ENCODE peak calls at places on chromosomes 5 and 9, in seven cellular contexts. W is GM23248, E is hepatocyte, M is astrocyte, N is neuronal stem cell, Q is lung, T is breast epithelium. X is an unnamed sample. For H3K9me3, the result is how much of the 10 kb centered on the place peaks cover.

GRCh38 chr9:14251146-14252071 is 62.5 kb downstream of the NFIB start:
- DNase-seq in W (peak), E (peak), M (peak), N (no peak), Q (peak), T (peak), X (no peak)

GRCh38 chr5:15579193-15579990 is 79.4 kb downstream of the FBXL7 start:
- DNase-seq in W (no peak), E (no peak), M (no peak), N (no peak), Q (no peak), T (no peak), X (no peak)

GRCh38 chr5:146130440-146131045 is 25.2 kb upstream of the PLAC8L1 start:
- DNase-seq in W (peak), E (peak), M (peak), N (peak), Q (no peak), T (no peak), X (no peak)

GRCh38 chr5:56023296-56023695 is 28.5 kb upstream of the IL6ST start:
- DNase-seq in W (no peak), E (no peak), M (no peak), N (no peak), Q (no peak), T (no peak), X (no peak)

GRCh38 chr5:159082491-159082890 is 17.2 kb downstream of the EBF1 start:
- DNase-seq in W (no peak), E (no peak), M (no peak), N (no peak), Q (no peak), T (no peak), X (no peak)

GRCh38 chr9:115142502-115143265 is 24.7 kb upstream of the TNC start:
- DNase-seq in W (peak), E (no peak), M (peak), N (no peak), Q (no peak), T (no peak), X (no peak)

GRCh38 chr5:98827161-98827560 is 53.7 kb downstream of the RGMB start:
- DNase-seq in W (peak), E (peak), M (peak), N (peak), Q (no peak), T (no peak), X (no peak)

GRCh38 chr9:6272229-6272597 is 56.0 kb upstream of the TPD52L3 start:
- DNase-seq in W (peak), E (peak), M (peak), N (no peak), Q (peak), T (no peak), X (no peak)

GRCh38 chr9:83533296-83533695 is 4.9 kb downstream of the FRMD3 start:
- DNase-seq in W (no peak), E (no peak), M (no peak), N (no peak), Q (no peak), T (no peak), X (no peak)

GRCh38 chr5:125835293-125836172 is 587.7 kb upstream of the GRAMD2B start:
- DNase-seq in W (peak), E (peak), M (peak), N (peak), Q (peak), T (no peak), X (no peak)

GRCh38 chr5:159034083-159034824 is 65.5 kb downstream of the EBF1 start:
- DNase-seq in W (no peak), E (no peak), M (no peak), N (no peak), Q (no peak), T (no peak), X (no peak)

GRCh38 chr9:133115604-133116345 is 5.3 kb downstream of the RALGDS start:
- DNase-seq in W (peak), E (no peak), M (peak), N (no peak), Q (no peak), T (no peak), X (peak)

GRCh38 chr5:60470881-60471280 is 229.1 kb downstream of the DEPDC1B start:
- DNase-seq in W (no peak), E (no peak), M (no peak), N (no peak), Q (no peak), T (no peak), X (no peak)

GRCh38 chr5:30502277-30502676 is 691.2 kb upstream of the CDH6 start:
- DNase-seq in W (peak), E (no peak), M (peak), N (no peak), Q (no peak), T (no peak), X (no peak)

GRCh38 chr9:113612216-113612747 is 148.8 kb downstream of the RGS3 start:
- DNase-seq in W (no peak), E (no peak), M (no peak), N (no peak), Q (no peak), T (no peak), X (no peak)

GRCh38 chr5:66814146-66814991 is 218.2 kb downstream of the MAST4 start:
- DNase-seq in W (peak), E (peak), M (peak), N (peak), Q (no peak), T (no peak), X (peak)

GRCh38 chr9:16238730-16239129 is 631.7 kb downstream of the BNC2 start:
- DNase-seq in W (no peak), E (no peak), M (no peak), N (no peak), Q (no peak), T (no peak), X (no peak)

GRCh38 chr9:75001719-75002421 is 26.2 kb downstream of the CARNMT1 start:
- DNase-seq in W (peak), E (peak), M (peak), N (peak), Q (no peak), T (no peak), X (no peak)

GRCh38 chr5:116371935-116372334 is 202.7 kb downstream of the SEMA6A start:
- DNase-seq in W (no peak), E (no peak), M (no peak), N (no peak), Q (no peak), T (no peak), X (no peak)

GRCh38 chr5:43839218-43839617 is 236.2 kb downstream of the NNT start:
- DNase-seq in W (peak), E (no peak), M (peak), N (no peak), Q (no peak), T (no peak), X (no peak)

GRCh38 chr5:31757813-31758212 is 118.9 kb downstream of the PDZD2 start:
- DNase-seq in W (no peak), E (peak), M (no peak), N (no peak), Q (no peak), T (no peak), X (no peak)

GRCh38 chr5:65663804-65664521 is 39.1 kb downstream of the SHLD3 start:
- DNase-seq in W (peak), E (peak), M (peak), N (peak), Q (no peak), T (no peak), X (no peak)

GRCh38 chr9:37512439-37512838 is 26.7 kb downstream of the POLR1E start:
- DNase-seq in W (no peak), E (no peak), M (no peak), N (no peak), Q (no peak), T (no peak), X (peak)

GRCh38 chr9:15513335-15513734 is 2.6 kb upstream of the PSIP1 start:
- DNase-seq in W (peak), E (no peak), M (no peak), N (no peak), Q (no peak), T (no peak), X (no peak)

GRCh38 chr9:37126214-37126788 is 5.9 kb downstream of the ZCCHC7 start:
- DNase-seq in W (no peak), E (no peak), M (no peak), N (no peak), Q (no peak), T (no peak), X (no peak)

GRCh38 chr5:173452098-173452497 is 123.9 kb upstream of the STC2 start:
- DNase-seq in W (peak), E (no peak), M (no peak), N (no peak), Q (peak), T (peak), X (no peak)

GRCh38 chr5:93874080-93874479 is 132.7 kb upstream of the POU5F2 start:
- DNase-seq in W (peak), E (no peak), M (peak), N (no peak), Q (no peak), T (no peak), X (no peak)

GRCh38 chr9:14433841-14434511 is 120.0 kb upstream of the NFIB start:
- DNase-seq in W (peak), E (peak), M (peak), N (no peak), Q (no peak), T (no peak), X (no peak)

GRCh38 chr5:38240212-38240611 is 18.1 kb upstream of the EGFLAM start:
- DNase-seq in W (no peak), E (no peak), M (no peak), N (no peak), Q (no peak), T (no peak), X (no peak)

GRCh38 chr5:36606437-36607113 is at the start of gene SLC1A3:
- DNase-seq in W (peak), E (peak), M (peak), N (peak), Q (peak), T (peak), X (no peak)

GRCh38 chr9:89315482-89315881 is 2.8 kb upstream of the SECISBP2 start:
- DNase-seq in W (no peak), E (no peak), M (no peak), N (no peak), Q (no peak), T (no peak), X (no peak)

GRCh38 chr5:178931846-178932760 is 8.9 kb upstream of the ZNF454 start:
- DNase-seq in W (no peak), E (no peak), M (no peak), N (no peak), Q (no peak), T (no peak), X (no peak)
- H3K9me3 ChIP-seq in W (under half), E (under half), M (half or more), N (half or more), Q (half or more), T (half or more), X (under half)

DNA sequence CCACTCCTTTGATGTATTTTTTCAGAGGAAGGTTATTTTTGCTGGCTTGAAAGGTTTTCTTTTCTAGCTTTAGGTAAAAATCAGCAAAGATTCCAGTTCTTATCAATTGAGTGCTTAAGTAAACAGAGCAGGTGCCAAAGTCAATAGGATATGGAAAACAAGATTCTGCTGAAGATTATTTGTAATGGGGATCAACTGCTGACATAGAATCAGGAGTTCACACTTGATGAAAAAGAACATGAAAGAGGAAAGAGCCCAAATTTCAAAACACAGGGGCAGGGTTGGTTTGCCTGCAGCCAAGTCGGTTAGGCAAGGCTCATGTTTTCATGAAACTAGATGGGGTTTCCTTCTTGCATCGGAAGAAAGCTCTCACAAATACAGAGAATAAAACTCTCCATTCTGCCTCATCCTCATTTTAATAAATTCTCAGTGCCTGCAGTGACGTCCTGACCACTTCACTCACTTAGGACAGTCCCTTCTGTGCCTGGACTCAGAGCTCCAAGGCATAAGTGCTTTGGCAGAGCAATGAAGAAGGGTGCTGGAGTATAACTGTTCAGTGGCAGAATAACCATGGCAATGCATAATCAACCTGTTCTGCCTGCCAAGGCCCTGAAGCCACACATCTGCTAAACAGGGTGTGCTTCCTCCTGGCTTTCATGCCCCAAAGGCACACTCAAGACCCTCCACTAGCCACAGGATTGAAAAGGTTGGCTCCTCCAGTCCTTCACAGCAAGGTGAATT is 179.6 kb downstream of the GNAQ start:
- DNase-seq in W (no peak), E (no peak), M (no peak), N (no peak), Q (no peak), T (no peak), X (no peak)
- H3K27ac ChIP-seq in W (no peak), E (no peak), M (no peak), N (no peak), Q (no peak), T (no peak), X (no peak)

GRCh38 chr9:1261879-1262278 is 211.7 kb downstream of the DMRT2 start:
- DNase-seq in W (no peak), E (no peak), M (no peak), N (no peak), Q (no peak), T (no peak), X (no peak)

GRCh38 chr9:1253098-1253979 is 203.2 kb downstream of the DMRT2 start:
- DNase-seq in W (no peak), E (no peak), M (no peak), N (no peak), Q (no peak), T (no peak), X (no peak)

GRCh38 chr9:1256178-1256577 is 206.0 kb downstream of the DMRT2 start:
- DNase-seq in W (no peak), E (no peak), M (no peak), N (no peak), Q (no peak), T (no peak), X (no peak)
- H3K9me3 ChIP-seq in W (under half), E (under half), M (under half), N (under half), Q (under half), T (under half), X (under half)

DNA sequence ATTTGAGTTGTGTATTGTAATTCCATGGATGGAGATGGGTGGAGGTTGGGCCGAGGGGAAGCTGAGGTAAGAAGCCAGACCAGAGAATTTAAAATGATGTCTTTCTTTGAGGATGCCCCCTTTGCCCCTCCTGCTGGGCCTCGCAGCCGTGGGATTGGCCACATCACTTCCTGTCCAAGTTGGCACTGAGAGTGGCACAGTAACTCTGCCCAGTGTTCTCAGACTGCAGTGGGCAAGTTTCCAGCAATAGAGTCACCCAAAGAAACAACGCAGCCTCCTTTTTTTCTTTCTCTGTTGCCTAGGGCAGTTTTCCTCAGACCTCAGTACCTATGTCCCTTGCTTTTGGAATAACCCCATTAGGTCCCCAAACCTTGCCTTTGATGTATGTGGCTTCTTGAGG is 306.6 kb upstream of the DMRT1 start:
- DNase-seq in W (no peak), E (no peak), M (no peak), N (no peak), Q (no peak), T (peak), X (no peak)
- H3K27ac ChIP-seq in W (no peak), E (no peak), M (no peak), N (no peak), Q (peak), T (peak), X (no peak)

DNA sequence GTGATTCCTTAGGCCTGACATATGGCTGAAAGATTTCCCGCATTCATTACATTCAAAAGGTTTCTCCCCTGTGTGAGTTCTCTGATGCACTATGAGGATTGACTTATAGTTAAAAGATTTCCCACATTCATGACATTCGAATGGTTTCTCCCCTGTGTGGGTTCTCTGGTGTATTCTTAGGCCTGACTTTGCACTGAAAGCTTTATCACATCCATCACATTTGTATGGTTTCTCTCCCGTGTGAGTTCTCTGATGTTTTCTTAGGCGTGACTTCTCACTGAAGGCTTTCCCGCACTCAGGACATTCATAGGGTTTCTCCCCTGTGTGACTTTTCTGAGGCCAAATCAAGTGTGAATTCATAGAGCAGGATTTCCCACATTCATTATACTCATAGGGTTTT is 35.8 kb downstream of the ZNF782 start:
- DNase-seq in W (peak), E (no peak), M (no peak), N (no peak), Q (no peak), T (no peak), X (no peak)
- H3K9me3 ChIP-seq in W (under half), E (half or more), M (under half), N (half or more), Q (under half), T (half or more), X (half or more)

GRCh38 chr9:137486545-137487453 is 27.7 kb upstream of the NSMF start:
- DNase-seq in W (no peak), E (no peak), M (no peak), N (no peak), Q (no peak), T (no peak), X (no peak)
- H3K27ac ChIP-seq in W (no peak), E (no peak), M (no peak), N (no peak), Q (no peak), T (no peak), X (no peak)

GRCh38 chr5:179998485-179998884 is 73.1 kb downstream of the RNF130 start:
- DNase-seq in W (no peak), E (no peak), M (no peak), N (no peak), Q (no peak), T (no peak), X (no peak)

GRCh38 chr5:180003145-180003544 is 68.4 kb downstream of the RNF130 start:
- DNase-seq in W (no peak), E (no peak), M (no peak), N (no peak), Q (no peak), T (no peak), X (no peak)

GRCh38 chr5:180001742-180002141 is 69.8 kb downstream of the RNF130 start:
- DNase-seq in W (no peak), E (no peak), M (no peak), N (no peak), Q (no peak), T (no peak), X (no peak)

GRCh38 chr5:180006116-180006515 is 65.4 kb downstream of the RNF130 start:
- DNase-seq in W (no peak), E (no peak), M (no peak), N (no peak), Q (no peak), T (no peak), X (no peak)

DNA sequence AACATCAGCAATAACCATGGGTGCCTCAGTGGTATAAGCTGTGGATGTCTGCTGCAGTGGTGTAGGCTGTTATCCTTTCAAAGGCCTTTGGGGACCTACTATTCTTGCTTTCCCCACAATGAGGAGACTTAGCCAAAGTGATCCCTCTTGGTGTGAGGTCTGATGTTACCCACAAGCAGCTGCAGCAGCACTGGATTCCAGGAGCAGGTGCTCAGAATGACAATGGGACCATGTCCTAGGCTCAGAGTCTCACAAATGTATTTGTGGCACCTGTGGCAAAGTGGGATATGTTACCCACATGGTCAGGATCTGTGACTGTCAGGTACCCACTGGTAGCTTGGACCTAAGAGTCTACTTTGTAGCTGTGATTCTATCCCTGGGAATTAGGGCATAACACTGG is 70.4 kb downstream of the RNF130 start:
- DNase-seq in W (no peak), E (no peak), M (no peak), N (no peak), Q (no peak), T (no peak), X (no peak)
- H3K9me3 ChIP-seq in W (under half), E (under half), M (under half), N (under half), Q (under half), T (under half), X (under half)

DNA sequence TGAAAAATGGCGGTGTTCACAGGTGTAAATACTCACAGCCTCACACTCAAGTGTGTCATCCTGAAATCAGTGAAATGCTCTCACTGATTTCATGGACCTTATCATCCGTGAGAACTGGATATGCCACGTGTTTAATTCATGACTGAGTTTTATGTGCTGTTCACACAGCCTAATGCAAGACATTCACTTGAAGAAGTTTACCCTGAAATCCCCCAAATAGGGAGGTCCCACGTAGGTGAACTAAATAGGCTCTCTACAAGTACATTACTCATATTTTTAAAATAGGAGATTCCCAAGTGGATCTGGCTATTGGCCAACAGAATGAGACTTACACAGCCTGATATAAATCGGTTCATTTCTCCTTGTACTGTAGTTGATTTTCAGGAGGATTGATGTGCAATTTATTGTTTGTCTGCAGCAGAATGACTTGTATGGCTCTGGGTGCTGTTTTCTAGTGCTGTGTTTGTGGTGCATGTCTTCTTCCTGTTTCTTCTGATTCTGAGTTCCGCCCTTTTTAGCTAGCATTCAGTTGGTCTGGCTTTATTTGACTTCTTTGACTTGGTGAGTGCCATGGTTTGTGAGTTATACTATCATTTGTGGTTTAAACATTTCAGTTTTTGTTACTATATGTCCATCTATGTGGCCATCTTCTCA is 25.1 kb downstream of the TRIO start:
- DNase-seq in W (peak), E (no peak), M (peak), N (no peak), Q (no peak), T (no peak), X (no peak)
- H3K27ac ChIP-seq in W (peak), E (peak), M (peak), N (no peak), Q (peak), T (no peak), X (no peak)

GRCh38 chr5:141328231-141328630 is 2.1 kb upstream of the PCDHGA1 start:
- DNase-seq in W (no peak), E (no peak), M (no peak), N (no peak), Q (no peak), T (no peak), X (no peak)
- H3K9me3 ChIP-seq in W (under half), E (under half), M (under half), N (under half), Q (under half), T (half or more), X (under half)